ENCODE peak calls at places on chromosomes 13 and 19, in nine cellular contexts. M is gastrocnemius medialis, N is sigmoid colon, U is HCT116, J is prostate gland, G is heart left ventricle, I is stomach, C is IMR-90, Y is H1. Q is an unnamed sample. For H3K36me3, the result is how much of the 10 kb centered on the place peaks cover.

GRCh38 chr13:37706041-37706440 is 107.5 kb upstream of the POSTN start:
- DNase-seq in N (no peak), G (no peak), M (no peak), I (no peak), C (no peak), J (no peak), Y (no peak), U (no peak), Q (no peak)

GRCh38 chr13:45847554-45848224 is 3.9 kb downstream of the SIAH3 start:
- DNase-seq in C (no peak), U (no peak), Y (no peak), I (peak), M (no peak), N (peak), J (no peak), G (no peak), Q (peak)

GRCh38 chr19:35290381-35291135 is 1.4 kb upstream of the MAG start:
- DNase-seq in N (no peak), Y (no peak), M (no peak), G (no peak), C (no peak), J (no peak), U (no peak), I (no peak), Q (no peak)

GRCh38 chr19:17323274-17323972 is 11.2 kb downstream of the ANO8 start:
- DNase-seq in G (no peak), M (no peak), Y (no peak), U (no peak), I (no peak), C (no peak), J (no peak), N (no peak), Q (no peak)

GRCh38 chr13:112814905-112815585 is 125.2 kb downstream of the ATP11A start:
- DNase-seq in C (peak), Y (no peak), M (no peak), G (peak), U (no peak), J (no peak), I (peak), N (peak), Q (no peak)

GRCh38 chr13:102233566-102234208 is 168.2 kb downstream of the FGF14 start:
- DNase-seq in I (no peak), J (no peak), M (no peak), C (no peak), Y (no peak), N (no peak), G (no peak), U (no peak), Q (no peak)

GRCh38 chr19:12834976-12835757 is 788 bp upstream of the RTBDN start:
- DNase-seq in J (no peak), U (peak), Y (no peak), M (no peak), N (no peak), G (no peak), I (peak), C (no peak), Q (no peak)

GRCh38 chr13:51252954-51253531 is 30.8 kb downstream of the FAM124A start:
- DNase-seq in C (no peak), M (no peak), J (no peak), Y (no peak), U (no peak), I (no peak), N (no peak), G (no peak), Q (no peak)

GRCh38 chr13:23810842-23811241 is 78.4 kb downstream of the MIPEP start:
- DNase-seq in N (no peak), M (no peak), Y (no peak), I (no peak), C (no peak), J (no peak), U (no peak), G (no peak), Q (no peak)

GRCh38 chr13:106533940-106534843 is 1.3 kb downstream of the EFNB2 start:
- DNase-seq in M (peak), Y (no peak), G (peak), C (peak), U (no peak), N (peak), J (peak), I (peak), Q (peak)

GRCh38 chr19:45790942-45791341 is 1.7 kb downstream of the DMWD start:
- DNase-seq in Y (no peak), N (no peak), M (no peak), C (no peak), U (no peak), I (no peak), G (no peak), J (no peak), Q (peak)

GRCh38 chr13:29999492-30000372 is 149.3 kb upstream of the UBL3 start:
- DNase-seq in J (no peak), M (no peak), I (no peak), Y (no peak), C (no peak), U (no peak), N (no peak), G (no peak), Q (no peak)

GRCh38 chr13:70856706-70857105 is 748.5 kb upstream of the KLHL1 start:
- DNase-seq in M (no peak), J (no peak), I (no peak), U (no peak), C (no peak), N (no peak), Y (no peak), G (no peak), Q (no peak)

GRCh38 chr19:46907880-46908279 is 47.1 kb downstream of the ARHGAP35 start:
- DNase-seq in U (no peak), C (no peak), M (no peak), N (peak), G (peak), J (no peak), Y (no peak), I (no peak), Q (no peak)

GRCh38 chr19:32165750-32166149 is 179.7 kb upstream of the ZNF507 start:
- DNase-seq in G (no peak), M (no peak), N (no peak), Y (no peak), I (no peak), U (no peak), J (no peak), C (no peak), Q (no peak)

GRCh38 chr13:74586839-74587238 is 452.6 kb upstream of the KLF12 start:
- DNase-seq in J (no peak), U (no peak), C (peak), I (no peak), N (no peak), G (no peak), Y (no peak), M (no peak), Q (no peak)

GRCh38 chr19:55216461-55217198 is 7.3 kb upstream of the PTPRH start:
- DNase-seq in U (peak), J (peak), N (peak), G (peak), I (peak), C (peak), Y (peak), M (peak), Q (peak)

GRCh38 chr19:48896191-48896720 is 2.3 kb downstream of the TULP2 start:
- DNase-seq in N (peak), J (peak), C (no peak), Y (peak), G (peak), U (no peak), M (peak), I (no peak), Q (peak)

GRCh38 chr13:80299046-80299445 is 41.9 kb downstream of the SPRY2 start:
- DNase-seq in G (no peak), I (no peak), J (no peak), C (no peak), Y (no peak), U (no peak), N (no peak), M (no peak), Q (no peak)

GRCh38 chr13:76812206-76812882 is 73.9 kb downstream of the KCTD12 start:
- DNase-seq in N (peak), Y (no peak), I (no peak), C (no peak), G (peak), U (no peak), J (no peak), M (peak), Q (no peak)

GRCh38 chr19:1513492-1514294 is 874 bp upstream of the ADAMTSL5 start:
- DNase-seq in I (peak), N (no peak), J (no peak), U (peak), C (peak), Y (no peak), M (peak), G (peak), Q (peak)

GRCh38 chr13:33445024-33445423 is 159.5 kb upstream of the STARD13 start:
- DNase-seq in I (no peak), U (no peak), C (no peak), Y (no peak), M (no peak), J (no peak), G (no peak), N (no peak), Q (no peak)

GRCh38 chr13:94682229-94682628 is 30.1 kb downstream of the SOX21 start:
- DNase-seq in Y (no peak), U (no peak), G (no peak), C (no peak), I (no peak), J (no peak), N (no peak), M (no peak), Q (no peak)

GRCh38 chr13:45728759-45729158 is 26.6 kb downstream of the CBY2 start:
- DNase-seq in Y (peak), G (no peak), J (no peak), M (no peak), C (no peak), N (no peak), U (peak), I (no peak), Q (no peak)

GRCh38 chr13:37369618-37370017 is 228.9 kb downstream of the POSTN start:
- DNase-seq in I (no peak), N (no peak), M (no peak), Y (no peak), G (no peak), J (no peak), C (peak), U (no peak), Q (no peak)

GRCh38 chr19:36392916-36393673 is 14.1 kb upstream of the ZFP14 start:
- DNase-seq in G (no peak), J (no peak), N (no peak), C (no peak), Y (no peak), M (no peak), U (no peak), I (no peak), Q (no peak)

GRCh38 chr13:60482012-60482411 is 85.0 kb downstream of the TDRD3 start:
- DNase-seq in Y (no peak), U (no peak), J (no peak), M (no peak), I (no peak), G (no peak), N (no peak), C (peak), Q (no peak)

GRCh38 chr13:33454844-33455256 is 169.3 kb upstream of the STARD13 start:
- DNase-seq in M (no peak), Y (no peak), I (no peak), J (no peak), G (no peak), N (no peak), U (no peak), C (peak), Q (no peak)

GRCh38 chr13:77397636-77398035 is 70.7 kb upstream of the MYCBP2 start:
- DNase-seq in I (no peak), M (no peak), C (no peak), Y (no peak), J (no peak), G (no peak), N (no peak), U (no peak), Q (no peak)

GRCh38 chr13:68176486-68176885 is 946.4 kb upstream of the PCDH9 start:
- DNase-seq in C (peak), M (no peak), I (no peak), J (no peak), N (no peak), G (no peak), Y (no peak), U (peak), Q (no peak)

GRCh38 chr13:32309812-32310706 is 5.1 kb downstream of the ZAR1L start:
- DNase-seq in Y (no peak), U (peak), C (peak), J (no peak), G (no peak), N (no peak), I (no peak), M (no peak), Q (peak)

GRCh38 chr19:35142531-35143230 is 374 bp upstream of the FXYD7 start:
- DNase-seq in Y (no peak), M (no peak), U (no peak), G (no peak), C (no peak), J (no peak), N (no peak), I (peak), Q (peak)

GRCh38 chr19:7492142-7493055 is 3.6 kb upstream of the PEX11G start:
- DNase-seq in Y (no peak), U (no peak), J (no peak), I (no peak), M (no peak), C (no peak), G (no peak), N (no peak), Q (peak)

GRCh38 chr19:19618384-19619051 is at the start of gene PBX4:
- DNase-seq in Y (peak), G (peak), N (peak), U (peak), C (peak), M (peak), I (peak), J (peak), Q (peak)

GRCh38 chr19:12767150-12767549 is 8.2 kb downstream of the HOOK2 start:
- DNase-seq in I (no peak), N (no peak), C (no peak), U (no peak), M (no peak), G (no peak), J (no peak), Y (no peak), Q (no peak)

GRCh38 chr19:52140077-52140710 is 456 bp upstream of the ZNF616 start:
- DNase-seq in G (no peak), N (no peak), C (no peak), M (no peak), U (no peak), I (no peak), J (peak), Y (no peak), Q (no peak)

GRCh38 chr13:26067601-26068000 is 15.8 kb upstream of the SHISA2 start:
- DNase-seq in N (no peak), C (no peak), Y (no peak), I (no peak), J (no peak), M (no peak), U (no peak), G (no peak), Q (no peak)

GRCh38 chr19:43660301-43660700 is 9.7 kb downstream of the PLAUR start:
- DNase-seq in I (no peak), G (no peak), M (no peak), Y (no peak), J (no peak), C (no peak), U (no peak), N (no peak), Q (no peak)

DNA sequence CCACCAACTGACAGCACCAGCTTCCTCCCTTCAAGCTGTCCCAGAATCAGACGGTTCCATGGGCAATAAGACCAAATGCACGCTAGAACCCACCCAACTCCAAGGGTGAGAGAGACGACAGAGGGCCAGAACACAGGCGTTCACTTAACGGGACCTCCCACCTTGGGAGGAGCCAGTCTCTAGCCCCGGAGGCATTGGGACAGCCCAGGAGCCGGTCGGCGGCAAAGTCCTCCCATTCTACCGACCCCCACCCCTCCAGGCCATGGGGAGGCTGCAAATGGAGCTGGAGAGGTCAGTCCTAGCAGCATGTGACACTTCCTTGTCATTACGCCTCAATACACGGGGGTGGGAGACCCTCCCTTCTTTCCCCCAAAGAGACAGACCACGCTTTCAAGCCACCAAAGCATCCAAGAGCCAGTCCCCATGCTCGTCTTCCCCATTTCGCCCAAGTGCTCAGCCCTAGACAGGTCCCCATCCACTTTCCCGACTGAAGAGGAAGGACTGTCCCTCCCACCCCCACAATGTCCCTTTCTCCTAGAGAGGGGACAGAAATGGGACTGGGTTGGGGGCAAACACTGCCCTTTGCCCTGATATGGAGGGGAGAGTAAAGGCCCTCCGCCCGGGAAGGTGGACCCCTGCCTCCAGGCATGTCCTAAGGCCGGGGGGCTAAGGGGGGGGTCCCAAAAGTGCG is 967 bp downstream of the KHSRP start:
- DNase-seq in C (peak), G (no peak), N (peak), M (no peak), I (no peak), U (no peak), J (no peak), Y (no peak), Q (no peak)
- H3K27ac ChIP-seq in C (peak), G (peak), N (peak), M (peak), I (peak), U (peak), J (peak), Y (peak), Q (peak)

DNA sequence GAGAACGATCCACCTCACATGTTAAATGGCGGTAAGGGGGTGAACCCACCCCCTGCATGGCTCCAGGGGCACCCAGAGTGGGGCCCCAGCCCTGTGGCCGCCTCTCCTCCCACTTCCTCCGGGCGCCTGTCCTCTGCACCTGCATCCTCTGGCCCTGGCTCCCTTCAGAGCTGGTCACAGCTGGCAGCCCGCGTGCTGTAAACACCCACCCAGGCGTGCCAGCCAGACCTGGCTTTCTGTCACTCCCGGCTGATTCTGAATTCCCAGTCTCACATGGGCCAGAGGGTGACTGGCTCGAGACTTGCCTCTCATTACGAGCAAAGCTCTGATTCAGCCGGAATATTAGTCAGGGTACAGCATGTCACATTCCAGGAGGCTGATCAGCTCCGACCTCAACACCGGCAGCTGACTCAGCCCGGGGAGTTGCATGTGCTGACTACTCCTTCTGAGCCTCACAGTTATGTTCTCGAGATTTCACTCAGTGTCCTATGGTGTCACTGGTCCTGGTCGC is 75.1 kb downstream of the GNG7 start:
- DNase-seq in G (peak), I (peak), U (peak), N (peak), C (peak), Y (no peak), M (peak), J (peak), Q (peak)
- TF ChIP-seq POLR2A in G (peak), I (no peak), U (no peak), N (no peak), C (no peak), Y (no peak), M (peak), J (no peak), Q (no peak)

GRCh38 chr13:114013336-114013735 is 39.5 kb upstream of the C13orf46 start:
- DNase-seq in I (no peak), U (no peak), Y (no peak), M (no peak), C (no peak), G (no peak), J (no peak), N (no peak), Q (no peak)

GRCh38 chr13:114015111-114015551 is 41.3 kb upstream of the C13orf46 start:
- DNase-seq in Y (no peak), U (no peak), J (peak), I (peak), N (no peak), C (no peak), G (peak), M (no peak), Q (peak)

GRCh38 chr13:114015608-114016295 is 41.9 kb upstream of the C13orf46 start:
- DNase-seq in J (peak), I (peak), G (peak), C (peak), N (no peak), Y (no peak), M (peak), U (no peak), Q (peak)

GRCh38 chr13:114012921-114013320 is 39.0 kb upstream of the C13orf46 start:
- DNase-seq in J (no peak), G (peak), C (no peak), Y (no peak), N (no peak), I (no peak), U (no peak), M (no peak), Q (no peak)

GRCh38 chr13:114013952-114014629 is 40.2 kb upstream of the C13orf46 start:
- DNase-seq in M (no peak), J (no peak), U (no peak), Y (no peak), N (no peak), I (no peak), C (no peak), G (peak), Q (peak)
- H3K36me3 ChIP-seq in M (under half), J (under half), U (under half), Y (under half), N (under half), I (half or more), C (half or more), G (half or more), Q (under half)

GRCh38 chr13:28318418-28318995 is 176.4 kb downstream of the FLT1 start:
- DNase-seq in N (no peak), G (no peak), C (no peak), M (no peak), U (no peak), I (no peak), Y (no peak), J (no peak), Q (no peak)
- H3K27ac ChIP-seq in N (no peak), G (no peak), C (no peak), M (no peak), U (no peak), I (no peak), Y (no peak), J (no peak), Q (no peak)